ENCODE peak calls at places on chromosomes 4 and X, in nine cellular contexts. Q is occipital lobe, J is tibial nerve, P is uterus, C is GM03348, O is A549, F is RWPE1, S is brain microvascular endothelial cell, W is NCI-H446. M is an unnamed sample.

GRCh38 chr4:71691416-71692073 is 92.3 kb downstream of the GC start:
- DNase-seq in Q (no peak), J (no peak), P (no peak), C (no peak), O (no peak), F (no peak), S (no peak), W (no peak), M (no peak)

GRCh38 chr4:184553891-184554290 is 79.5 kb upstream of the IRF2 start:
- DNase-seq in Q (no peak), J (no peak), P (no peak), C (no peak), O (no peak), F (no peak), S (no peak), W (no peak), M (no peak)

GRCh38 chr4:94127707-94128328 is 79.8 kb upstream of the SMARCAD1 start:
- DNase-seq in Q (no peak), J (no peak), P (no peak), C (peak; percentile 50), O (peak; percentile 21), F (peak; percentile 50), S (no peak), W (peak; percentile 3), M (no peak)

GRCh38 chr4:186840222-186840701 is 116.6 kb upstream of the FAT1 start:
- DNase-seq in Q (no peak), J (peak; percentile 82), P (peak; percentile 69), C (no peak), O (no peak), F (no peak), S (peak; percentile 21), W (no peak), M (no peak)

GRCh38 chr4:34328939-34329338 is 1915.4 kb downstream of the ARAP2 start:
- DNase-seq in Q (no peak), J (no peak), P (no peak), C (no peak), O (no peak), F (no peak), S (no peak), W (no peak), M (no peak)

GRCh38 chrX:76454456-76454927 is 27.0 kb downstream of the MAGEE1 start:
- DNase-seq in Q (no peak), J (no peak), P (no peak), C (peak; percentile 25), O (no peak), F (no peak), S (peak; percentile 9), W (no peak), M (no peak)

GRCh38 chr4:15504041-15504440 is 34.4 kb downstream of the CC2D2A start:
- DNase-seq in Q (no peak), J (no peak), P (no peak), C (no peak), O (no peak), F (no peak), S (no peak), W (no peak), M (no peak)

GRCh38 chrX:24259544-24260240 is 54.2 kb downstream of the SUPT20HL2 start:
- DNase-seq in Q (no peak), J (peak; percentile 50), P (no peak), C (peak; percentile 55), O (peak; percentile 43), F (peak; percentile 20), S (peak; percentile 68), W (peak; percentile 5), M (peak; percentile 50)

GRCh38 chr4:6900956-6901355 is 8.7 kb upstream of the TBC1D14 start:
- DNase-seq in Q (no peak), J (no peak), P (no peak), C (no peak), O (no peak), F (no peak), S (no peak), W (no peak), M (no peak)

GRCh38 chr4:149831656-149832208 is 16.1 kb upstream of the IQCM start:
- DNase-seq in Q (no peak), J (no peak), P (no peak), C (no peak), O (no peak), F (no peak), S (no peak), W (no peak), M (no peak)

GRCh38 chrX:155864655-155865054 is 16.5 kb upstream of the VAMP7 start:
- DNase-seq in Q (no peak), J (no peak), P (no peak), C (peak; percentile 27), O (no peak), F (peak; percentile 1), S (no peak), W (no peak), M (no peak)

GRCh38 chr4:31059753-31060522 is 339.8 kb downstream of the PCDH7 start:
- DNase-seq in Q (no peak), J (no peak), P (no peak), C (no peak), O (no peak), F (no peak), S (no peak), W (no peak), M (no peak)

GRCh38 chrX:14476169-14476568 is 53.2 kb upstream of the GLRA2 start:
- DNase-seq in Q (no peak), J (peak; percentile 4), P (no peak), C (peak; percentile 24), O (no peak), F (no peak), S (no peak), W (no peak), M (no peak)

GRCh38 chr4:81421346-81422218 is 50.1 kb downstream of the RASGEF1B start:
- DNase-seq in Q (no peak), J (peak; percentile 38), P (no peak), C (no peak), O (no peak), F (peak; percentile 70), S (peak; percentile 17), W (no peak), M (peak; percentile 66)

GRCh38 chrX:41108007-41108683 is 22.9 kb downstream of the USP9X start:
- DNase-seq in Q (no peak), J (no peak), P (no peak), C (no peak), O (no peak), F (no peak), S (no peak), W (no peak), M (no peak)

GRCh38 chr4:1574601-1575417 is 109.3 kb downstream of the FAM53A start:
- DNase-seq in Q (no peak), J (no peak), P (no peak), C (no peak), O (no peak), F (no peak), S (no peak), W (no peak), M (no peak)

M was measured in GDM1.